ENCODE peak calls at places on chromosome 4, in four cellular contexts. T, C, D and L are unnamed samples.

GRCh38 chr4:56786955-56787354 is 34.5 kb downstream of the SPINK2 start:
- DNase-seq in C (no peak), D (no peak), T (peak; percentile 28), L (peak; percentile 54)

GRCh38 chr4:42914937-42915336 is 22.4 kb downstream of the GRXCR1 start:
- DNase-seq in C (no peak), T (no peak), D (no peak), L (no peak)

GRCh38 chr4:37441231-37442061 is 196.9 kb downstream of the NWD2 start:
- DNase-seq in C (no peak), D (no peak), T (no peak), L (no peak)

GRCh38 chr4:138163171-138163570 is 79.0 kb downstream of the SLC7A11 start:
- DNase-seq in C (no peak), D (no peak), T (no peak), L (no peak)

GRCh38 chr4:157808796-157809408 is 363.9 kb downstream of the GASK1B start:
- DNase-seq in C (no peak), D (no peak), T (no peak), L (no peak)

GRCh38 chr4:7252051-7252450 is 59.7 kb downstream of the SORCS2 start:
- DNase-seq in T (no peak), D (no peak), C (no peak), L (no peak)

GRCh38 chr4:119037709-119038463 is 97.7 kb upstream of the MYOZ2 start:
- DNase-seq in D (no peak), C (no peak), T (no peak), L (no peak)

GRCh38 chr4:15158410-15159091 is 156.3 kb downstream of the CPEB2 start:
- DNase-seq in D (no peak), C (no peak), T (no peak), L (no peak)

GRCh38 chr4:17613761-17614415 is 553 bp upstream of the MED28 start:
- DNase-seq in D (peak; percentile 12), C (peak; percentile 14), T (no peak), L (peak; percentile 38)

GRCh38 chr4:81040175-81040659 is 9.7 kb downstream of the BMP3 start:
- DNase-seq in C (no peak), D (no peak), T (no peak), L (peak; percentile 29)

GRCh38 chr4:166421556-166422156 is 548.6 kb downstream of the TLL1 start:
- DNase-seq in C (no peak), D (no peak), T (no peak), L (peak; percentile 32)

GRCh38 chr4:7827566-7827965 is 112.1 kb downstream of the AFAP1 start:
- DNase-seq in D (no peak), T (no peak), C (no peak), L (no peak)

GRCh38 chr4:183729430-183730328 is 70.6 kb downstream of the TRAPPC11 start:
- DNase-seq in C (no peak), D (no peak), T (no peak), L (no peak)

GRCh38 chr4:33369366-33369899 is 2649.3 kb downstream of the PCDH7 start:
- DNase-seq in D (no peak), T (no peak), C (no peak), L (peak; percentile 9)

GRCh38 chr4:40626183-40626990 is 3.3 kb downstream of the RBM47 start:
- DNase-seq in D (no peak), T (no peak), C (no peak), L (no peak)

GRCh38 chr4:143399113-143399949 is 62.7 kb downstream of the GAB1 start:
- DNase-seq in C (no peak), D (no peak), T (no peak), L (no peak)

DNA sequence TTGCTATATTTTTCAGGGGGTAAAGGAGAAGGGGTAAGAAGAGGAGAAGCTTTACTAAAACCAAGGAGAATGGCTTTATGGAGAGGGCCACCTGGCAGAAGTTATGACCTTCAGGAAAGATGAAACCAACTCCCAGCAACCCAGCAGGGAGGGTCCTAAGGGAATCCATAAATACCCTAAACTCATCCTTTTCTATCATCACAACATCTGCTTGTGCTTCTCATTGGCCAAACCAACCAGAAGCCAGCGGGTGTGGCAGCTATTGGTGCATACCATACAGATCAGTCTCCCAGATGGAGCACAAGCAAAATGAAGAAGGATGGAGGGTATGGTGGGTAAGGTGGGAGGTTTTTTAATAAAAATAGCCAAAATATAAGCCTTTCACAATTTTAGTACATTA is 58.5 kb upstream of the ARSJ start:
- DNase-seq in T (no peak), C (no peak), D (no peak), L (no peak)
- H3K4me3 ChIP-seq in T (no peak overlapping the region), C (no peak overlapping the region), D (no peak overlapping the region), L (no peak overlapping the region)

DNA sequence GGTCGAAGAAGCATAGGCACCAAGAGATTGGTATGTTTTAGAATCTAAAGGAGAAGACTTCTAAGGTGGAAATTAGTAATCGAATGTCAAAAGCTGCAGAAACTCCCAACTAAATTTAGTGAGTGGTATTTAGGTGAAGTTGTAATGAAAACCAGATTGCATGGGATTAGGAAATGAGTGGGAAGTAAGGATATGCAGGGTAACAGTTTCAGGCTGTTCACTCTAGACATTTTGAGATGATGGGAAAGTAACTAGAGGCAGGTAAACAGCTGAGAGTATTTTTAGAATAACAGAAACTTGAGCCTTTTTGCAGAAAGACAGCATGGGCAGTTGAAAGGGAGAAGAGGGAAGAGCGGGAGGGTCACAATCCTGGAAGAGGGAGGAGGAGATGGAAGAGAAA is 12.7 kb downstream of the SPRY1 start:
- DNase-seq in C (no peak), T (no peak), D (no peak), L (no peak)
- H3K4me3 ChIP-seq in C (no peak overlapping the region), T (no peak overlapping the region), D (no peak overlapping the region), L (no peak overlapping the region)

DNA sequence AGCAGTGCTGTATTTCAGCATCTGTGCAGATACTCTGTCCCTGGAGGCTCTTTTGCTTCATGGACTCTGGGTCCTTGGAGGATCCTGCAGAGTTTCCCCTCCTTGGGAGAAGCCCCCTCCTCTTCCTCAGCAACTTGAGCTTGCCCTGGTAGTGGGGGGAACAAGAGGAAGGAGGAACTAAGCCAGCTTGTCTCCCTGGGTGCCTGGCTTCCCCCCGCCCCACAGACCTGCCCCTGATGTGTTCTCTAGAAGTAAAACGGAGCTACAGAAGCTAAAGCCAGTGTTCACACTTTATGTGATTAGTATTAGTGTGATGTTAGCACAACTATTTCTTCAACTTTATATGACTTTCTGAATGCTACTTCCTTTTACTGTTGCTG is 10.6 kb downstream of the RGS12 start:
- DNase-seq in T (peak; percentile 20), D (no peak), C (no peak), L (no peak)
- H3K4me3 ChIP-seq in T (no peak overlapping the region), D (peak overlapping the region; percentile 45), C (peak overlapping the region; percentile 45), L (no peak overlapping the region)

DNA sequence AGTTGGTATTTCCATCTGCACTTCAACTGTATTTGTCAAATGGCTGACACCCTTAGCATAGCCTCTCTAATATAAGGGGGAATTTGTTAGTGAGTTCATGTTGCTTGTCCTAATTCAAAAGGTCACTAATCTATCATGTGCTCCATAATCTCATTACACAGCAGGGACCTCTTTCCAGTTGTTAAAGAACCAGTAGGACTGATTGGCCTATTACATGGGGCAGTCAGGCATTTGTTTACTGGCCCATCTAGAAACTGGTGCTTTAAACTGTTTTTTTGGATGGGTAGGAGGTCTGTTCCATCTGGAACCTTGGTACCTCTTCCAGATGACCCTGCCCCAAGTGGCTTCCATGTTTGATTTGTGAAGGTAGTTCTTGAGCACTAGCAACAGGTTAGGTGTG is 11.4 kb downstream of the ANK2 start:
- DNase-seq in T (no peak), C (no peak), D (no peak), L (no peak)
- H3K4me3 ChIP-seq in T (no peak overlapping the region), C (no peak overlapping the region), D (no peak overlapping the region), L (no peak overlapping the region)